ENCODE peak calls at places on chromosomes 11 and 22, in four cellular contexts. O, B, R and T are unnamed samples.

GRCh38 chr11:12598330-12599256 is 75.6 kb upstream of the TEAD1 start:
- DNase-seq in B (peak; percentile 50), R (no peak), O (no peak), T (peak; percentile 75)

GRCh38 chr11:35058318-35058717 is 80.7 kb upstream of the CD44 start:
- DNase-seq in O (no peak), B (no peak), R (no peak), T (no peak)

GRCh38 chr11:116357769-116358544 is 414.8 kb downstream of the BUD13 start:
- DNase-seq in B (no peak), O (no peak), R (peak; percentile 54), T (peak; percentile 8)

GRCh38 chr22:27796118-27796517 is 5.4 kb downstream of the MN1 start:
- DNase-seq in R (no peak), B (no peak), O (no peak), T (no peak)

GRCh38 chr11:117871784-117872183 is 4.7 kb downstream of the FXYD6 start:
- DNase-seq in O (no peak), B (no peak), R (no peak), T (no peak)

GRCh38 chr11:1765871-1766718 is 2.4 kb upstream of the CTSD start:
- DNase-seq in B (no peak), R (no peak), O (no peak), T (no peak)

GRCh38 chr11:128204898-128205297 is 382.5 kb downstream of the ETS1 start:
- DNase-seq in O (no peak), R (no peak), B (no peak), T (no peak)

GRCh38 chr11:119523801-119524200 is 100.8 kb upstream of the THY1 start:
- DNase-seq in O (no peak), R (no peak), B (no peak), T (no peak)

GRCh38 chr11:134524876-134525845 is 113.1 kb upstream of the B3GAT1 start:
- DNase-seq in R (no peak), B (no peak), O (no peak), T (no peak)

GRCh38 chr11:8032122-8032521 is 45.0 kb downstream of the EIF3F start:
- DNase-seq in R (no peak), B (no peak), O (no peak), T (no peak)

GRCh38 chr22:32202539-32203180 is 2.2 kb downstream of the RFPL2 start:
- DNase-seq in R (no peak), B (peak; percentile 58), O (no peak), T (peak; percentile 85)

GRCh38 chr11:57278721-57279095 is 41.7 kb upstream of the APLNR start:
- DNase-seq in R (no peak), B (no peak), O (no peak), T (no peak)

GRCh38 chr22:39745789-39746188 is 147.8 kb downstream of the ENTHD1 start:
- DNase-seq in B (no peak), R (no peak), O (no peak), T (no peak)

GRCh38 chr11:2759228-2760195 is 59.7 kb upstream of the KCNQ1OT1 start:
- DNase-seq in O (no peak), R (peak; percentile 44), B (no peak), T (no peak)

GRCh38 chr22:24554316-24555159 is at the start of gene GUCD1:
- DNase-seq in R (peak; percentile 69), O (no peak), B (peak; percentile 60), T (peak; percentile 25)

GRCh38 chr22:45678961-45679912 is 7.6 kb downstream of the ATXN10 start:
- DNase-seq in O (peak; percentile 79), B (peak; percentile 93), R (no peak), T (no peak)

GRCh38 chr22:29167032-29167911 is 38.4 kb upstream of the EMID1 start:
- DNase-seq in B (no peak), R (peak; percentile 76), O (no peak), T (no peak)

GRCh38 chr11:67265633-67266423 is 445 bp upstream of the GRK2 start:
- DNase-seq in O (no peak), R (peak; percentile 95), B (peak; percentile 65), T (peak; percentile 89)

GRCh38 chr11:101907826-101908225 is 7.0 kb upstream of the CEP126 start:
- DNase-seq in R (no peak), O (no peak), B (no peak), T (no peak)

GRCh38 chr11:90134420-90135003 is at the start of gene NAALAD2:
- DNase-seq in R (no peak), O (no peak), B (peak; percentile 42), T (peak; percentile 73)

GRCh38 chr22:19287076-19287724 is 4.3 kb downstream of the CLTCL1 start:
- DNase-seq in B (peak; percentile 12), O (no peak), R (no peak), T (peak; percentile 71)

GRCh38 chr22:42686756-42687491 is 33.7 kb downstream of the A4GALT start:
- DNase-seq in B (no peak), R (no peak), O (no peak), T (no peak)

GRCh38 chr11:26953770-26954392 is 40.0 kb upstream of the FIBIN start:
- DNase-seq in O (no peak), R (no peak), B (no peak), T (no peak)

GRCh38 chr22:46748948-46749681 is 11.1 kb upstream of the CERK start:
- DNase-seq in R (peak; percentile 72), O (no peak), B (peak; percentile 44), T (no peak)

GRCh38 chr11:7548659-7549283 is 35.0 kb downstream of the PPFIBP2 start:
- DNase-seq in O (no peak), B (peak; percentile 11), R (no peak), T (peak; percentile 79)

GRCh38 chr22:29032584-29032983 is 29.0 kb downstream of the C22orf31 start:
- DNase-seq in B (peak; percentile 55), R (no peak), O (no peak), T (peak; percentile 68)

GRCh38 chr11:107587306-107587979 is 3.5 kb upstream of the ELMOD1 start:
- DNase-seq in R (no peak), O (no peak), B (peak; percentile 85), T (no peak)

GRCh38 chr11:102780491-102780918 is at the start of gene MMP10:
- DNase-seq in B (peak; percentile 93), R (no peak), O (peak; percentile 38), T (peak; percentile 84)